ENCODE peak calls at places on chromosomes 4 and X, in five cellular contexts. Z is natural killer cell, N is kidney epithelial cell, B is lung, E is HCT116. I is an unnamed sample.

GRCh38 chr4:180380733-180381132 is 1862.5 kb upstream of the TENM3 start:
- DNase-seq in Z (no peak), N (peak), B (no peak), E (peak), I (no peak)

GRCh38 chr4:73161527-73162185 is 92.1 kb upstream of the COX18 start:
- DNase-seq in Z (no peak), N (no peak), B (no peak), E (no peak), I (no peak)

GRCh38 chr4:17934286-17934685 is 87.3 kb downstream of the LCORL start:
- DNase-seq in Z (no peak), N (no peak), B (no peak), E (no peak), I (no peak)

GRCh38 chr4:47933798-47934197 is 19.4 kb upstream of the NFXL1 start:
- DNase-seq in Z (no peak), N (no peak), B (no peak), E (no peak), I (no peak)

GRCh38 chr4:110512901-110513300 is 36.9 kb downstream of the ENPEP start:
- DNase-seq in Z (no peak), N (no peak), B (no peak), E (no peak), I (no peak)

GRCh38 chrX:56833626-56834025 is 104.6 kb downstream of the NBDY start:
- DNase-seq in Z (no peak), N (no peak), B (no peak), E (no peak), I (no peak)

GRCh38 chr4:2886622-2887021 is 43.0 kb downstream of the ADD1 start:
- DNase-seq in Z (no peak), N (no peak), B (no peak), E (no peak), I (no peak)

GRCh38 chr4:52051615-52052474 is 741 bp downstream of the SPATA18 start:
- DNase-seq in Z (no peak), N (peak), B (peak), E (no peak), I (no peak)

GRCh38 chrX:128906753-128907152 is 616.5 kb downstream of the SMARCA1 start:
- DNase-seq in Z (no peak), N (no peak), B (no peak), E (no peak), I (no peak)

GRCh38 chrX:25300994-25301393 is 285.2 kb upstream of the ARX start:
- DNase-seq in Z (no peak), N (peak), B (no peak), E (no peak), I (no peak)

GRCh38 chrX:25295466-25295865 is 279.7 kb upstream of the ARX start:
- DNase-seq in Z (no peak), N (no peak), B (no peak), E (no peak), I (no peak)

GRCh38 chrX:25296850-25297249 is 281.1 kb upstream of the ARX start:
- DNase-seq in Z (no peak), N (no peak), B (no peak), E (no peak), I (no peak)
- TF ChIP-seq CTCF in Z (no peak), N (no peak), B (no peak), E (no peak), I (no peak)

DNA sequence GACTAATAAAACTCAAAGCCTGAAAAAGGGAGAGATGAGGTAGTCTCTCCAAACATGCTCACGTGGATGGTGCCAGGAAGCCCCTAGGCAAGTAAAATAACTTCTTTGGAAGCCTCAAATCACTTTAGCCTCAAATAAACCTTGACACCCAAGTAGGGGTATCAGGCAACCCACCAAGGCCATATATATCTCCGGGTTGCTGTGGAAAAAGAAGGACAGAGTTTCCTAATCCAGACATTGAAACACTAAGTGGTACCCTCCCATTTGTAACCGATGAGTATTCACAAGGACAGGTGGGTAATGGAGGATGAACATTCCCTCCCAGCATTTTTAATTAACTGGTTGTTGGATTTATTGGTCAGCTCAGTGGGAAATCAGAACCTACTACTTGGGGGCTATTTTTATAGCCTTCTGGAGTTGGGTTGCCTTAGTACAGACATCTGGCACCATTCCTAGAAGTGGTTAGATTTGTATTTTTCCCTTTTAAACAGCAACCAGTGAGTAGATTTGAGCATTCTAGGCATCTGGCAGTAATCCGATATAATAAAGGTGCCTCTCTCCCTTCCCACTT is 87.7 kb downstream of the GPC3 start:
- DNase-seq in Z (no peak), N (no peak), B (no peak), E (no peak), I (no peak)
- TF ChIP-seq CTCF in Z (no peak), N (no peak), B (no peak), E (no peak), I (no peak)

GRCh38 chr4:71732066-71732465 is 51.8 kb downstream of the GC start:
- DNase-seq in Z (no peak), N (peak), B (no peak), E (no peak), I (no peak)
- TF ChIP-seq CTCF in Z (no peak), N (no peak), B (no peak), E (no peak), I (no peak)

GRCh38 chr4:153763404-153763803 is 3.6 kb upstream of the RNF175 start:
- DNase-seq in Z (no peak), N (no peak), B (no peak), E (no peak), I (no peak)
- TF ChIP-seq CTCF in Z (no peak), N (peak), B (no peak), E (peak), I (peak)

I was measured in CD14-positive monocyte.